ENCODE peak calls at places on chromosomes 6 and 20, in ten cellular contexts. P is hypothalamus; H is memory B cell; Q is activated effector memory CD4-positive, alpha-beta T cell treated with anti-CD3 and anti-CD28 coated beads, Interleukin-2, amount 50 U/mL, for 16 hours; D is activated T-cell treated with anti-CD3 and anti-CD28 coated beads, Interleukin-2, amount 50 U/mL, for 4 hours; S is AG20443; Y is HT1080; W is MV-4-11; E is kidney epithelial cell; C is glutamatergic neuron. R is an unnamed sample.

GRCh38 chr6:100353276-100354015 is 111.3 kb downstream of the SIM1 start:
- DNase-seq in P (no peak), H (no peak), Q (no peak), D (no peak), S (peak), Y (peak), W (peak), E (no peak), C (no peak), R (no peak)

GRCh38 chr20:23009636-23010035 is 25.5 kb upstream of the SSTR4 start:
- DNase-seq in P (no peak), H (no peak), Q (no peak), D (no peak), S (no peak), Y (no peak), W (peak), E (no peak), C (no peak), R (no peak)

GRCh38 chr6:56729719-56730118 is 87.0 kb upstream of the DST start:
- DNase-seq in P (no peak), H (no peak), Q (no peak), D (no peak), S (peak), Y (peak), W (no peak), E (no peak), C (no peak), R (no peak)

GRCh38 chr20:50575869-50576720 is 65.9 kb downstream of the PTPN1 start:
- DNase-seq in P (no peak), H (peak), Q (peak), D (peak), S (peak), Y (peak), W (peak), E (no peak), C (peak), R (peak)

GRCh38 chr20:23449400-23449799 is 3.3 kb downstream of the CST11 start:
- DNase-seq in P (no peak), H (no peak), Q (no peak), D (no peak), S (no peak), Y (peak), W (peak), E (no peak), C (no peak), R (no peak)

GRCh38 chr6:39706819-39707218 is 18.4 kb downstream of the KIF6 start:
- DNase-seq in P (no peak), H (no peak), Q (no peak), D (no peak), S (no peak), Y (no peak), W (peak), E (no peak), C (no peak), R (no peak)

GRCh38 chr20:7971536-7972285 is 31.5 kb upstream of the HAO1 start:
- DNase-seq in P (no peak), H (no peak), Q (no peak), D (no peak), S (peak), Y (no peak), W (no peak), E (no peak), C (no peak), R (no peak)

GRCh38 chr6:169289671-169290408 is 36.2 kb upstream of the THBS2 start:
- DNase-seq in P (no peak), H (no peak), Q (no peak), D (no peak), S (peak), Y (peak), W (peak), E (no peak), C (no peak), R (no peak)

GRCh38 chr6:105624055-105624454 is 221.2 kb upstream of the PREP start:
- DNase-seq in P (no peak), H (no peak), Q (no peak), D (no peak), S (no peak), Y (no peak), W (no peak), E (no peak), C (no peak), R (no peak)

GRCh38 chr6:71727632-71728294 is 158.6 kb upstream of the RIMS1 start:
- DNase-seq in P (no peak), H (no peak), Q (no peak), D (no peak), S (peak), Y (peak), W (peak), E (no peak), C (no peak), R (no peak)

GRCh38 chr6:46509981-46510510 is 18.8 kb upstream of the RCAN2 start:
- DNase-seq in P (no peak), H (no peak), Q (no peak), D (no peak), S (no peak), Y (no peak), W (no peak), E (no peak), C (no peak), R (no peak)

GRCh38 chr20:23937303-23938117 is 51.1 kb downstream of the GGTLC1 start:
- DNase-seq in P (peak), H (peak), Q (peak), D (peak), S (peak), Y (peak), W (peak), E (no peak), C (peak), R (no peak)

GRCh38 chr20:4855555-4855954 is 133.8 kb downstream of the PRND start:
- DNase-seq in P (no peak), H (no peak), Q (no peak), D (no peak), S (no peak), Y (no peak), W (no peak), E (no peak), C (no peak), R (no peak)

GRCh38 chr6:56065408-56065807 is 182.0 kb downstream of the COL21A1 start:
- DNase-seq in P (no peak), H (no peak), Q (no peak), D (no peak), S (no peak), Y (peak), W (no peak), E (no peak), C (no peak), R (no peak)